ENCODE peak calls at places on chromosomes 4 and X, in five cellular contexts. One of them, this sample, is unnamed.

GRCh38 chrX:86237482-86237881 is 89.2 kb downstream of the DACH2 start:
- DNase-seq in thoracic aorta: no peak
- DNase-seq in cardiac fibroblast: no peak
- DNase-seq in testis: no peak
- DNase-seq in tibial nerve: no peak
- DNase-seq in this sample: no peak

GRCh38 chrX:75963774-75964173 is 178.7 kb upstream of the MAGEE2 start:
- DNase-seq in thoracic aorta: no peak
- DNase-seq in cardiac fibroblast: no peak
- DNase-seq in testis: no peak
- DNase-seq in tibial nerve: no peak
- DNase-seq in this sample: no peak

GRCh38 chr4:55854132-55854531 is 684 bp downstream of the EXOC1 start:
- DNase-seq in thoracic aorta: no peak
- DNase-seq in cardiac fibroblast: peak
- DNase-seq in testis: no peak
- DNase-seq in tibial nerve: no peak
- DNase-seq in this sample: no peak

GRCh38 chr4:48653217-48654014 is 126.7 kb downstream of the FRYL start:
- DNase-seq in thoracic aorta: no peak
- DNase-seq in cardiac fibroblast: peak
- DNase-seq in testis: peak
- DNase-seq in tibial nerve: no peak
- DNase-seq in this sample: peak

GRCh38 chrX:86171366-86171765 is 23.1 kb downstream of the DACH2 start:
- DNase-seq in thoracic aorta: no peak
- DNase-seq in cardiac fibroblast: peak
- DNase-seq in testis: peak
- DNase-seq in tibial nerve: no peak
- DNase-seq in this sample: peak

GRCh38 chrX:35890699-35891098 is 28.8 kb upstream of the CFAP47 start:
- DNase-seq in thoracic aorta: no peak
- DNase-seq in cardiac fibroblast: peak
- DNase-seq in testis: peak
- DNase-seq in tibial nerve: no peak
- DNase-seq in this sample: no peak

GRCh38 chr4:138761638-138762205 is 253.9 kb upstream of the NOCT start:
- DNase-seq in thoracic aorta: no peak
- DNase-seq in cardiac fibroblast: no peak
- DNase-seq in testis: no peak
- DNase-seq in tibial nerve: no peak
- DNase-seq in this sample: no peak

GRCh38 chr4:40502220-40502619 is 127.4 kb downstream of the RBM47 start:
- DNase-seq in thoracic aorta: no peak
- DNase-seq in cardiac fibroblast: no peak
- DNase-seq in testis: no peak
- DNase-seq in tibial nerve: no peak
- DNase-seq in this sample: no peak

GRCh38 chr4:12924253-12924652 is 559.9 kb downstream of the RAB28 start:
- DNase-seq in thoracic aorta: no peak
- DNase-seq in cardiac fibroblast: no peak
- DNase-seq in testis: no peak
- DNase-seq in tibial nerve: no peak
- DNase-seq in this sample: no peak

GRCh38 chr4:173174184-173175156 is 5.9 kb downstream of the GALNT7 start:
- DNase-seq in thoracic aorta: no peak
- DNase-seq in cardiac fibroblast: no peak
- DNase-seq in testis: no peak
- DNase-seq in tibial nerve: no peak
- DNase-seq in this sample: no peak

GRCh38 chrX:108304210-108304609 is 134.0 kb downstream of the COL4A6 start:
- DNase-seq in thoracic aorta: no peak
- DNase-seq in cardiac fibroblast: peak
- DNase-seq in testis: no peak
- DNase-seq in tibial nerve: no peak
- DNase-seq in this sample: no peak

GRCh38 chrX:24243692-24244091 is 70.2 kb downstream of the SUPT20HL2 start:
- DNase-seq in thoracic aorta: no peak
- DNase-seq in cardiac fibroblast: peak
- DNase-seq in testis: no peak
- DNase-seq in tibial nerve: no peak
- DNase-seq in this sample: peak

GRCh38 chr4:52914051-52914605 is 52.0 kb downstream of the RASL11B start:
- DNase-seq in thoracic aorta: no peak
- DNase-seq in cardiac fibroblast: peak
- DNase-seq in testis: peak
- DNase-seq in tibial nerve: no peak
- DNase-seq in this sample: peak

GRCh38 chrX:96480081-96480480 is 204.6 kb upstream of the DIAPH2 start:
- DNase-seq in thoracic aorta: no peak
- DNase-seq in cardiac fibroblast: peak
- DNase-seq in testis: no peak
- DNase-seq in tibial nerve: no peak
- DNase-seq in this sample: no peak

GRCh38 chr4:41509411-41510008 is 28.4 kb upstream of the LIMCH1 start:
- DNase-seq in thoracic aorta: no peak
- DNase-seq in cardiac fibroblast: no peak
- DNase-seq in testis: no peak
- DNase-seq in tibial nerve: no peak
- DNase-seq in this sample: no peak

GRCh38 chr4:69156913-69157312 is 57.6 kb downstream of the UGT2B11 start:
- DNase-seq in thoracic aorta: no peak
- DNase-seq in cardiac fibroblast: peak
- DNase-seq in testis: no peak
- DNase-seq in tibial nerve: no peak
- DNase-seq in this sample: no peak
- TF ChIP-seq CTCF in thoracic aorta: no peak
- TF ChIP-seq CTCF in cardiac fibroblast: peak
- TF ChIP-seq CTCF in testis: no peak
- TF ChIP-seq CTCF in tibial nerve: no peak
- TF ChIP-seq CTCF in this sample: no peak

DNA sequence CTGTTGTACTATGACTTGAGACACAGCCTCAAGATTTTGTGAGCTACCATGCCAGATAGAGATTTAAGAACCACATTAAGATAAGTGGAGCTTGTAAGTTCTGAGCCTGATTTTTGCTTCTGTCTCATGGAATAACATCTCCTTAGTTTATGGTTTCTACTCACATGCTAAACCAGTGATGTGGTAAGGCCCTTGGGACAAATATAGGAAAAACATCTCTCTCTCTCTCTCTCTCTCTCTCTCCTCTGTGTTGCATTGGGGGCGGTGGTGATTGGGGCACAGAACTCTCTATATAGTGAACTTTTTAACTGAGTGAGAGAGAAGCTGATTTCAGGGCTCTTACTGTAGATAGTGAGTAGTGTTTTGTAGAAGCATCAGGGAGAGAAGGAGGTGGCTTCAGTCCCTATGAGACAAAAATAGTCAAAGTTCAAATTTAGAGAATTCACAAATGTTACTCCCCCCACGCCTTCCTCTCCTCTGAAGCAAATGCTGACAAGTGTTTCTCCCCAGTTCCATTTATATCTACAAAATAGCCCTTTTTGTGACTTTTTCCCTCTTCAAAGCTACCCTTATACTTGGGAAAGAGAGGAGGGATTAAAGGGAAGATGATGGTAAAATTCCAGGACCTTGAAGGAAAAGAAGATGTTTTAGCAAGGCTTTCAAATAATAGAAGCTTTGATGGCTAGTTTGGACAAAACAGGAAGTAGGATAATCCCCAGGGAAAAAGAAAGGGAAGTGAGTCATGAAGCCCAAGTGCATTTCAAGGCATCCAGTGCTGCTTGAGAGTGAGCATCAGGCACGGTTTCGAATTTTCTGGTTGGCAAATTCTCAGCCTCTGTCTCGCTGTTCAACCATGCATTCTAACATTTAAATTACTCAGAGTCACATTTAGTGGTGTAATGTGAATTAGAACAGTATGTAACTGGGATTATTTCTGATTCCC is 134.3 kb upstream of the AP1S2 start:
- DNase-seq in thoracic aorta: no peak
- DNase-seq in cardiac fibroblast: peak
- DNase-seq in testis: no peak
- DNase-seq in tibial nerve: no peak
- DNase-seq in this sample: peak
- H3K4me3 ChIP-seq in thoracic aorta: no peak
- H3K4me3 ChIP-seq in cardiac fibroblast: no peak
- H3K4me3 ChIP-seq in testis: no peak
- H3K4me3 ChIP-seq in tibial nerve: no peak
- H3K4me3 ChIP-seq in this sample: no peak

GRCh38 chrX:42290608-42291007 is 367.3 kb upstream of the CASK start:
- DNase-seq in thoracic aorta: no peak
- DNase-seq in cardiac fibroblast: peak
- DNase-seq in testis: no peak
- DNase-seq in tibial nerve: no peak
- DNase-seq in this sample: no peak
- TF ChIP-seq CTCF in thoracic aorta: no peak
- TF ChIP-seq CTCF in cardiac fibroblast: no peak
- TF ChIP-seq CTCF in testis: no peak
- TF ChIP-seq CTCF in tibial nerve: no peak
- TF ChIP-seq CTCF in this sample: peak

DNA sequence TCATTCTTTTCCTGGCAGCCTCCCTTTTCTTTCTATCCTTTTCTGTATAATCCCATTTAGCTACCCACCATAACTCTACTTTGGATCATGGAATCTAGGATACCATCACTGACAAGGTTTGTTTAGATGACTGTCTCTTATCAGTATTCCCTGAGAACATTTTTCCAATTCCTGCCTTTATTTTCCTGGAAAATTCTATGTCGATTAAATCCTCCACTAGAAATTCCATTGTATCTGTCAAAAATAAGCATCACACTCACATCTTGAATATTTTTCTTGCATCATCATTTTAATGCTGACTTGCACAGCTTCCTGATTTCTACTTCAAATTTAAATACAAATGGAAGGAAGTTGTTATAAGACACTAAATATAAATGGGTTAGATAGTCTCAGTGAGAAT is 20.2 kb downstream of the TRIM2 start:
- DNase-seq in thoracic aorta: no peak
- DNase-seq in cardiac fibroblast: no peak
- DNase-seq in testis: no peak
- DNase-seq in tibial nerve: no peak
- DNase-seq in this sample: no peak
- H3K4me3 ChIP-seq in thoracic aorta: peak
- H3K4me3 ChIP-seq in cardiac fibroblast: no peak
- H3K4me3 ChIP-seq in testis: no peak
- H3K4me3 ChIP-seq in tibial nerve: no peak
- H3K4me3 ChIP-seq in this sample: peak

DNA sequence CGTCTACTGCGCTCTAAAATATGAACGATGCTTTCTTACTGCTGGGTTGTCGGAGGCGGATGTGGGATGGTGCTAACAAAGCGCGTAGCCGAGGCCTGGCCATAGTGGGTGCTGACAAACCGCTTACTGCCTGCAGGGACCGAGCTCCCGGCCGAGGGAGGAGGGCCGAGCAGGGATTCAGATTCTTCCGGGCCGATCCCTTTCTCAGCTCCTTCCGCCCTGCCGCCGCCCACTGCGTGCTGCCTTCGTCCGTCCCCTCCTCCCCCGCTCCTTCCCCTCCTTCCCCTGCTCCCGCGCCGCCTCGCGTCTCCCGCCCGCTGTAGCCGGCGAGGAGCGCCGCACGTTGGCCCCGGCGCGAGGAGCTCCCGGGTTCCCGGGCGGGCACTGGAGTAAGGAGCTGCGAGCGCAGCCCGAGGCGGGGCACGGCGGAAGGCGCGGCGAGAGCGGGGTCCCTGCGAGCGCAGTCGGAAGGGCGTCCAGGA is at the start of gene STK32B:
- DNase-seq in thoracic aorta: no peak
- DNase-seq in cardiac fibroblast: peak
- DNase-seq in testis: peak
- DNase-seq in tibial nerve: peak
- DNase-seq in this sample: peak
- TF ChIP-seq CTCF in thoracic aorta: no peak
- TF ChIP-seq CTCF in cardiac fibroblast: peak
- TF ChIP-seq CTCF in testis: no peak
- TF ChIP-seq CTCF in tibial nerve: peak
- TF ChIP-seq CTCF in this sample: peak

DNA sequence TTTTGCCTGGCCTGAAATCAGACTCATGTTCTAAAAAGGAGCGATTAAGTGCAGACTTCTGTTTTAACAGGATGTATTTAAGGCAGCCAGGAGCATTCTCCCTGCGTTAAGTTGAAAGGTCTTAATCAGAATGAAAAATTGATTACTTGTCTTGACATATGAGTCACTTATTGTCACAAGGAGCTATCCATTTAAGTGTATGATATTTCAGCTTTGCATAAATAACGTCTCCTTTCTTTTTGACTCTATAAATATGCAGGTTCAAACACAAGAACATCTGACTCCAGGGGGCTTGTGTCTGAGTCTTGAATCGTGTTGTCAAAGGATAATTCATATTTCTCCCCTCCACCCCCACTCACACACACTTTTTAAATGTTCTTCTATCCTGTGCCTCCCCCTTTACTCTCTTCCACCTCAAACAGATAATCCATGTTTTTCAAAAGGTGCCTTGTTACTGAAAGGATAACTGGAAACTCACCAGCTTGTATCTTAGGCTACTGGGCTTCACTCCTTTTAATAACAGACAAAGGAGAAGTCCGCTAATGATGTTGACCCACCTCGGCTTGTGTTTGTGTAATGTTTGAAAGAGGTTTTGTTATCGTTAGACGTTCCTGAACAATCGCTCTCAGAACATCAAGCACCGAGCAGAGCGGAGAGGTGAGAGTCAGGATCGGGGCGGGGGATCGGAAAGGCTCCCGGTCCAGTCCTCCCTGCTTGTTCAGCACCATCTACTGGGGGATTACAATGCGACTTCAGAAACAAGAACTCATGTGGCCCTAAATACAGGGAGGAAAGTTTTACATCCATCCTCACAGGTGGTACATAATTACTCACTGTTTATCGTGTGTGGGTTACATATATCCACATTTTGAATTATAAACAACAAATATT is 107.5 kb upstream of the RPL34 start:
- DNase-seq in thoracic aorta: no peak
- DNase-seq in cardiac fibroblast: peak
- DNase-seq in testis: peak
- DNase-seq in tibial nerve: no peak
- DNase-seq in this sample: peak
- H3K4me3 ChIP-seq in thoracic aorta: no peak
- H3K4me3 ChIP-seq in cardiac fibroblast: no peak
- H3K4me3 ChIP-seq in testis: no peak
- H3K4me3 ChIP-seq in tibial nerve: no peak
- H3K4me3 ChIP-seq in this sample: no peak

DNA sequence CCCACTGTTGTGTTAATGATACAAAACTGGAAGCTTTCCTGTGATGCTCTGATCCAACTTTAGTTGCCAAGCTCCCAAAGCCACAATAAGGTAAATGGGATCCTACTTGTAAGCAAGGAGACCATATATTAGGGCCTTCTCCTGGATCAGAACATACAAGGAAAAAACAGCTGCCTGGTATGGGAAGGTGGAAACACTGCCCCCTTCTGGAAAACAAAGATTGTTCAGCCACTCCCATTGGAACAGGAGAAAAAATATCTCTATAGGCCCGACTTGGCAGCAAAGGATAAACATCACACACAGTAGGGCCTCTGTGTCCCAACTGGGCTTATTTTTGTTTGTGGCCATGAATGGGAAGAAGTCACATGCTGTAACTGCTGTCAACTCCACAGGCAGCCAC is 166.5 kb downstream of the TBX22 start:
- DNase-seq in thoracic aorta: no peak
- DNase-seq in cardiac fibroblast: no peak
- DNase-seq in testis: peak
- DNase-seq in tibial nerve: no peak
- DNase-seq in this sample: no peak
- TF ChIP-seq CTCF in thoracic aorta: no peak
- TF ChIP-seq CTCF in cardiac fibroblast: no peak
- TF ChIP-seq CTCF in testis: peak
- TF ChIP-seq CTCF in tibial nerve: no peak
- TF ChIP-seq CTCF in this sample: no peak

GRCh38 chrX:1537031-1537715 is at the start of gene P2RY8:
- DNase-seq in thoracic aorta: no peak
- DNase-seq in cardiac fibroblast: peak
- DNase-seq in testis: peak
- DNase-seq in tibial nerve: peak
- DNase-seq in this sample: no peak
- H3K4me3 ChIP-seq in thoracic aorta: peak
- H3K4me3 ChIP-seq in cardiac fibroblast: no peak
- H3K4me3 ChIP-seq in testis: no peak
- H3K4me3 ChIP-seq in tibial nerve: peak
- H3K4me3 ChIP-seq in this sample: no peak